ENCODE peak calls at places on chromosomes 13 and 19, in six cellular contexts. One of them, this sample, is unnamed.

GRCh38 chr19:55156202-55157063 is 1.1 kb downstream of the TNNI3 start:
- DNase-seq in fibroblast of the conjunctiva: peak; percentile 30
- DNase-seq in Caco-2: peak; percentile 92
- DNase-seq in NCI-H226: peak; percentile 79
- DNase-seq in foreskin fibroblast: peak; percentile 53
- DNase-seq in NCI-H2029 treated with DMSO at 0.1 percent for 48 hours: no peak
- DNase-seq in this sample: no peak

GRCh38 chr19:41897181-41897580 is 14.2 kb downstream of the ARHGEF1 start:
- DNase-seq in fibroblast of the conjunctiva: no peak
- DNase-seq in Caco-2: no peak
- DNase-seq in NCI-H226: no peak
- DNase-seq in foreskin fibroblast: no peak
- DNase-seq in NCI-H2029 treated with DMSO at 0.1 percent for 48 hours: no peak
- DNase-seq in this sample: no peak

GRCh38 chr13:87093399-87093798 is 577.8 kb upstream of the SLITRK5 start:
- DNase-seq in fibroblast of the conjunctiva: no peak
- DNase-seq in Caco-2: no peak
- DNase-seq in NCI-H226: no peak
- DNase-seq in foreskin fibroblast: no peak
- DNase-seq in NCI-H2029 treated with DMSO at 0.1 percent for 48 hours: no peak
- DNase-seq in this sample: no peak

GRCh38 chr19:44344255-44344654 is 12.2 kb downstream of the ZNF112 start:
- DNase-seq in fibroblast of the conjunctiva: no peak
- DNase-seq in Caco-2: no peak
- DNase-seq in NCI-H226: no peak
- DNase-seq in foreskin fibroblast: no peak
- DNase-seq in NCI-H2029 treated with DMSO at 0.1 percent for 48 hours: no peak
- DNase-seq in this sample: no peak

GRCh38 chr19:17727843-17728242 is 8.6 kb downstream of the MAP1S start:
- DNase-seq in fibroblast of the conjunctiva: no peak
- DNase-seq in Caco-2: no peak
- DNase-seq in NCI-H226: no peak
- DNase-seq in foreskin fibroblast: no peak
- DNase-seq in NCI-H2029 treated with DMSO at 0.1 percent for 48 hours: no peak
- DNase-seq in this sample: no peak

GRCh38 chr13:108787709-108788394 is 158.4 kb downstream of the MYO16 start:
- DNase-seq in fibroblast of the conjunctiva: no peak
- DNase-seq in Caco-2: no peak
- DNase-seq in NCI-H226: no peak
- DNase-seq in foreskin fibroblast: no peak
- DNase-seq in NCI-H2029 treated with DMSO at 0.1 percent for 48 hours: no peak
- DNase-seq in this sample: no peak

GRCh38 chr13:52644108-52644507 is 1.9 kb downstream of the HNRNPA1L2 start:
- DNase-seq in fibroblast of the conjunctiva: peak; percentile 29
- DNase-seq in Caco-2: no peak
- DNase-seq in NCI-H226: no peak
- DNase-seq in foreskin fibroblast: peak; percentile 41
- DNase-seq in NCI-H2029 treated with DMSO at 0.1 percent for 48 hours: peak; percentile 8
- DNase-seq in this sample: no peak

GRCh38 chr19:35253316-35254286 is 4.8 kb downstream of the LSR start:
- DNase-seq in fibroblast of the conjunctiva: no peak
- DNase-seq in Caco-2: no peak
- DNase-seq in NCI-H226: no peak
- DNase-seq in foreskin fibroblast: no peak
- DNase-seq in NCI-H2029 treated with DMSO at 0.1 percent for 48 hours: no peak
- DNase-seq in this sample: no peak

GRCh38 chr19:57803594-57804325 is 11.0 kb downstream of the ZNF552 start:
- DNase-seq in fibroblast of the conjunctiva: peak; percentile 9
- DNase-seq in Caco-2: no peak
- DNase-seq in NCI-H226: peak; percentile 96
- DNase-seq in foreskin fibroblast: peak; percentile 41
- DNase-seq in NCI-H2029 treated with DMSO at 0.1 percent for 48 hours: peak; percentile 76
- DNase-seq in this sample: no peak

GRCh38 chr13:99012539-99012938 is 34.7 kb upstream of the DOCK9 start:
- DNase-seq in fibroblast of the conjunctiva: no peak
- DNase-seq in Caco-2: no peak
- DNase-seq in NCI-H226: no peak
- DNase-seq in foreskin fibroblast: no peak
- DNase-seq in NCI-H2029 treated with DMSO at 0.1 percent for 48 hours: no peak
- DNase-seq in this sample: no peak

GRCh38 chr19:38650911-38651584 is 3.6 kb downstream of the ACTN4 start:
- DNase-seq in fibroblast of the conjunctiva: peak; percentile 83
- DNase-seq in Caco-2: no peak
- DNase-seq in NCI-H226: peak; percentile 38
- DNase-seq in foreskin fibroblast: peak; percentile 95
- DNase-seq in NCI-H2029 treated with DMSO at 0.1 percent for 48 hours: no peak
- DNase-seq in this sample: no peak

GRCh38 chr19:31511098-31511497 is 161.9 kb upstream of the TSHZ3 start:
- DNase-seq in fibroblast of the conjunctiva: no peak
- DNase-seq in Caco-2: no peak
- DNase-seq in NCI-H226: no peak
- DNase-seq in foreskin fibroblast: no peak
- DNase-seq in NCI-H2029 treated with DMSO at 0.1 percent for 48 hours: no peak
- DNase-seq in this sample: no peak

GRCh38 chr19:58476498-58477015 is 405 bp downstream of the ZNF446 start:
- DNase-seq in fibroblast of the conjunctiva: no peak
- DNase-seq in Caco-2: peak; percentile 34
- DNase-seq in NCI-H226: no peak
- DNase-seq in foreskin fibroblast: no peak
- DNase-seq in NCI-H2029 treated with DMSO at 0.1 percent for 48 hours: no peak
- DNase-seq in this sample: no peak

GRCh38 chr19:15436826-15437110 is 13.0 kb downstream of the WIZ start:
- DNase-seq in fibroblast of the conjunctiva: no peak
- DNase-seq in Caco-2: no peak
- DNase-seq in NCI-H226: no peak
- DNase-seq in foreskin fibroblast: no peak
- DNase-seq in NCI-H2029 treated with DMSO at 0.1 percent for 48 hours: no peak
- DNase-seq in this sample: no peak

GRCh38 chr19:39924389-39924788 is 10.0 kb downstream of the FCGBP start:
- DNase-seq in fibroblast of the conjunctiva: no peak
- DNase-seq in Caco-2: no peak
- DNase-seq in NCI-H226: no peak
- DNase-seq in foreskin fibroblast: no peak
- DNase-seq in NCI-H2029 treated with DMSO at 0.1 percent for 48 hours: no peak
- DNase-seq in this sample: no peak

GRCh38 chr19:18208098-18208951 is 4.5 kb upstream of the RAB3A start:
- DNase-seq in fibroblast of the conjunctiva: no peak
- DNase-seq in Caco-2: peak; percentile 57
- DNase-seq in NCI-H226: peak; percentile 80
- DNase-seq in foreskin fibroblast: peak; percentile 72
- DNase-seq in NCI-H2029 treated with DMSO at 0.1 percent for 48 hours: no peak
- DNase-seq in this sample: no peak

GRCh38 chr13:20408181-20408580 is 117.5 kb downstream of the CRYL1 start:
- DNase-seq in fibroblast of the conjunctiva: no peak
- DNase-seq in Caco-2: no peak
- DNase-seq in NCI-H226: no peak
- DNase-seq in foreskin fibroblast: no peak
- DNase-seq in NCI-H2029 treated with DMSO at 0.1 percent for 48 hours: no peak
- DNase-seq in this sample: no peak

GRCh38 chr19:48874309-48875135 is 2.3 kb downstream of the PPP1R15A start:
- DNase-seq in fibroblast of the conjunctiva: no peak
- DNase-seq in Caco-2: no peak
- DNase-seq in NCI-H226: peak; percentile 68
- DNase-seq in foreskin fibroblast: peak; percentile 77
- DNase-seq in NCI-H2029 treated with DMSO at 0.1 percent for 48 hours: no peak
- DNase-seq in this sample: no peak

GRCh38 chr13:95452376-95452775 is 100.1 kb upstream of the CLDN10 start:
- DNase-seq in fibroblast of the conjunctiva: no peak
- DNase-seq in Caco-2: no peak
- DNase-seq in NCI-H226: peak; percentile 9
- DNase-seq in foreskin fibroblast: no peak
- DNase-seq in NCI-H2029 treated with DMSO at 0.1 percent for 48 hours: no peak
- DNase-seq in this sample: no peak

GRCh38 chr13:46062190-46062589 is 9.6 kb upstream of the ZC3H13 start:
- DNase-seq in fibroblast of the conjunctiva: no peak
- DNase-seq in Caco-2: no peak
- DNase-seq in NCI-H226: peak; percentile 11
- DNase-seq in foreskin fibroblast: no peak
- DNase-seq in NCI-H2029 treated with DMSO at 0.1 percent for 48 hours: no peak
- DNase-seq in this sample: no peak

GRCh38 chr19:33393286-33394005 is 19.9 kb downstream of the CEBPG start:
- DNase-seq in fibroblast of the conjunctiva: no peak
- DNase-seq in Caco-2: no peak
- DNase-seq in NCI-H226: no peak
- DNase-seq in foreskin fibroblast: no peak
- DNase-seq in NCI-H2029 treated with DMSO at 0.1 percent for 48 hours: no peak
- DNase-seq in this sample: peak; percentile 72

GRCh38 chr19:33226550-33227241 is 1.0 kb upstream of the SLC7A10 start:
- DNase-seq in fibroblast of the conjunctiva: no peak
- DNase-seq in Caco-2: no peak
- DNase-seq in NCI-H226: no peak
- DNase-seq in foreskin fibroblast: no peak
- DNase-seq in NCI-H2029 treated with DMSO at 0.1 percent for 48 hours: peak; percentile 6
- DNase-seq in this sample: peak; percentile 90

GRCh38 chr13:78743972-78744371 is 85.0 kb upstream of the OBI1 start:
- DNase-seq in fibroblast of the conjunctiva: no peak
- DNase-seq in Caco-2: no peak
- DNase-seq in NCI-H226: no peak
- DNase-seq in foreskin fibroblast: no peak
- DNase-seq in NCI-H2029 treated with DMSO at 0.1 percent for 48 hours: no peak
- DNase-seq in this sample: no peak

GRCh38 chr13:111634410-111634809 is 314.0 kb downstream of the TEX29 start:
- DNase-seq in fibroblast of the conjunctiva: no peak
- DNase-seq in Caco-2: no peak
- DNase-seq in NCI-H226: no peak
- DNase-seq in foreskin fibroblast: no peak
- DNase-seq in NCI-H2029 treated with DMSO at 0.1 percent for 48 hours: no peak
- DNase-seq in this sample: no peak

This sample was measured in HuH-7.